ENCODE peak calls at places on chromosomes 1 and 21, in four cellular contexts. H, W, P and L are unnamed samples.

GRCh38 chr1:173424786-173425407 is 52.2 kb upstream of the PRDX6 start:
- DNase-seq in W (no peak), H (no peak), P (no peak), L (no peak)

GRCh38 chr1:109498161-109498801 is 4.4 kb downstream of the CYB561D1 start:
- DNase-seq in P (no peak), H (peak; percentile 11), W (peak; percentile 66), L (no peak)

GRCh38 chr1:6269271-6269996 is 8.5 kb upstream of the GPR153 start:
- DNase-seq in P (no peak), H (no peak), W (no peak), L (no peak)

GRCh38 chr1:159009704-159010361 is at the start of gene IFI16:
- DNase-seq in P (peak; percentile 87), H (peak; percentile 73), W (no peak), L (peak; percentile 32)

GRCh38 chr1:154481058-154481457 is 21.0 kb upstream of the TDRD10 start:
- DNase-seq in H (no peak), P (no peak), W (no peak), L (no peak)

GRCh38 chr1:25932321-25932720 is 26.1 kb upstream of the STMN1 start:
- DNase-seq in P (no peak), W (no peak), H (no peak), L (no peak)

GRCh38 chr21:42411197-42411869 is 7.6 kb downstream of the UBASH3A start:
- DNase-seq in W (peak; percentile 62), P (no peak), H (no peak), L (no peak)

GRCh38 chr1:225811622-225812487 is 1.9 kb downstream of the EPHX1 start:
- DNase-seq in W (peak; percentile 43), P (no peak), H (no peak), L (no peak)

GRCh38 chr1:235067396-235068154 is 61.1 kb downstream of the TOMM20 start:
- DNase-seq in W (no peak), P (no peak), H (peak; percentile 40), L (no peak)

GRCh38 chr21:36707763-36708511 is 9.0 kb downstream of the SIM2 start:
- DNase-seq in W (no peak), H (no peak), P (no peak), L (no peak)

GRCh38 chr1:26203642-26204318 is 13.4 kb downstream of the CATSPER4 start:
- DNase-seq in W (no peak), P (no peak), H (no peak), L (no peak)

GRCh38 chr1:169745015-169745861 is 11.4 kb upstream of the SELE start:
- DNase-seq in W (no peak), H (no peak), P (no peak), L (no peak)

GRCh38 chr1:245301921-245302320 is 147.1 kb downstream of the KIF26B start:
- DNase-seq in W (no peak), P (no peak), H (no peak), L (no peak)

GRCh38 chr1:245298781-245299180 is 144.0 kb downstream of the KIF26B start:
- DNase-seq in H (no peak), P (no peak), W (no peak), L (no peak)

GRCh38 chr1:245304698-245305097 is 149.9 kb downstream of the KIF26B start:
- DNase-seq in H (no peak), W (no peak), P (no peak), L (no peak)

GRCh38 chr1:245306020-245306419 is 151.2 kb downstream of the KIF26B start:
- DNase-seq in P (no peak), W (no peak), H (no peak), L (no peak)

DNA sequence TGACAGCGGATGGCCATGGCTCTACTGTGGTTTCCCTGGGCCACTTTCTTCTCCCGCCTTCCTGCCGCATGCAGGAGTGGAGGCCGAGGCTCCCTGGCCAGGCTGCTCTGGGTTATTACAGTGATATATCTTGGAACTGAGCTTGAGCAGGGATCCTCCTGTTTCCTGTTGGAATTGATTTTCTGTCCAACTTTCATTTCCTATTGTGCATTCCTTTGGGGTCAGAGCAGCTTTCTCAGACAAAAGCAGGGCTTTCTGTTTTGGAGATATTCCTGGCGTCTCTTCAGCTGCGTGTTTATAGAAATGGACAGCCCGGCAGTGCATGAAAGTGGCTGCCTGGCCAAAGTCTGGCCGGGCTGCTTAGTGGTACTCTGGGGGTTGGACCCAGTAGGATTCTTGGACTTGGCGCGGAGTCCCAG is 146.4 kb downstream of the KIF26B start:
- DNase-seq in P (no peak), W (no peak), H (no peak), L (no peak)
- TF ChIP-seq SPI1 in P (no peak), W (no peak), H (no peak), L (no peak)

GRCh38 chr1:157235307-157235706 is 97.1 kb upstream of the ETV3 start:
- DNase-seq in H (no peak), W (no peak), P (no peak), L (no peak)

GRCh38 chr1:157230500-157230899 is 92.3 kb upstream of the ETV3 start:
- DNase-seq in W (peak; percentile 20), P (no peak), H (no peak), L (no peak)

GRCh38 chr1:157231844-157232550 is 93.8 kb upstream of the ETV3 start:
- DNase-seq in H (no peak), P (no peak), W (no peak), L (no peak)

GRCh38 chr1:157234705-157235273 is 96.6 kb upstream of the ETV3 start:
- DNase-seq in P (no peak), H (no peak), W (no peak), L (no peak)

GRCh38 chr1:157233131-157233530 is 94.9 kb upstream of the ETV3 start:
- DNase-seq in H (no peak), W (no peak), P (peak; percentile 41), L (no peak)
- TF ChIP-seq SPI1 in H (no peak), W (no peak), P (no peak), L (no peak)

DNA sequence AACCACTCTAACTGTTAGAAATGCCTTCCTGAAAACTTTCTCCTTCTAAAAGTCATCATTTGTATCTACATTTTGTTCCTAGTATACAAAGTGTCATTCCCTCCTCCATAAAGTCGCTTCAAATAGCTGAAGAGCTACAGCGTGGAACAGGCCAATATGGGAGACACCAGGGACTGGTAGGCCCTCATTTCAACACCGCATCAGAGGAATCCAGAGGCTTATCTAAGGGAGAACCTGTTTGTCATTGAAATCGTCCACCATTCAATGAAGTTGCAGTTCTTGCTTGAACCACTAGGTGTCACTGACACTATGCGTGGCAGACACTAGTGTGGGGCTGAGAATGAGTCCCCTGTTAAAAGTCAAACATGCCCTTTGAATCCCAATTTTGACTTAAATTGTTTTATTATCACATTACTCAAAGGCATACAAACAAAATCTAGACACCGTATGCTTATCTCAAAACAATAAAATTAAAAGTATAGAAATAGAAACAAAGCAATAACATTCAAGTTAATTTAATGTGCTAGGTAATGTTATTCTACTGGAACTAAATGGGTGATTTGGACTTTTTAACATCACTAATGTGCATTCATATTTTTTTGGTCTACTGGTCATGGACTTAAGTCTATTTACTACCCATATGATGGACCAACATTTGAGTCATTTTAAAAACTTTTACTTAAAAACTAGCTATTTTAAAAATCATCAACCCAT is 182.3 kb downstream of the FCRL5 start:
- DNase-seq in H (peak; percentile 51), W (peak; percentile 67), P (peak; percentile 30), L (peak; percentile 22)
- TF ChIP-seq SPI1 in H (no peak), W (no peak), P (no peak), L (no peak)

GRCh38 chr1:62011007-62011406 is 183.6 kb upstream of the L1TD1 start:
- DNase-seq in H (no peak), W (no peak), P (no peak), L (no peak)

GRCh38 chr1:62003777-62004176 is 190.9 kb upstream of the L1TD1 start:
- DNase-seq in P (no peak), H (no peak), W (no peak), L (no peak)

GRCh38 chr1:62012095-62012494 is 182.6 kb upstream of the L1TD1 start:
- DNase-seq in P (no peak), W (no peak), H (no peak), L (no peak)

GRCh38 chr1:62006690-62007089 is 188.0 kb upstream of the L1TD1 start:
- DNase-seq in H (no peak), W (no peak), P (no peak), L (no peak)
- TF ChIP-seq SPI1 in H (no peak), W (no peak), P (no peak), L (no peak)

GRCh38 chr1:106798991-106799390 is 257.5 kb upstream of the PRMT6 start:
- DNase-seq in W (no peak), P (no peak), H (no peak), L (no peak)
- TF ChIP-seq SPI1 in W (no peak), P (no peak), H (no peak), L (no peak)

GRCh38 chr1:229888561-229889001 is 178.5 kb upstream of the GALNT2 start:
- DNase-seq in W (no peak), H (no peak), P (no peak), L (no peak)
- TF ChIP-seq SPI1 in W (no peak), H (no peak), P (no peak), L (no peak)